ENCODE peak calls at places on chromosomes 16 and 17, in seven cellular contexts. F is SK-N-SH, O is H1, C is A549, J is WTC11, V is HCT116, S is endothelial cell of umbilical vein. D is an unnamed sample.

GRCh38 chr17:18028114-18028513 is 10.9 kb downstream of the ATPAF2 start:
- DNase-seq in O (no peak), J (no peak), V (no peak), C (no peak), S (no peak), F (no peak), D (no peak)

GRCh38 chr17:44235583-44235936 is 16.1 kb upstream of the UBTF start:
- DNase-seq in S (no peak), O (no peak), F (no peak), J (no peak), C (no peak), V (peak; percentile 73), D (no peak)

GRCh38 chr16:81424761-81425160 is 19.8 kb upstream of the CMIP start:
- DNase-seq in V (no peak), J (no peak), C (no peak), S (no peak), F (no peak), O (no peak), D (peak; percentile 63)

GRCh38 chr17:63700528-63701441 is 860 bp upstream of the LIMD2 start:
- DNase-seq in V (no peak), O (peak; percentile 72), S (peak; percentile 63), C (no peak), F (peak; percentile 97), J (peak; percentile 47), D (peak; percentile 81)

GRCh38 chr17:36921131-36921851 is 16.0 kb upstream of the LHX1 start:
- DNase-seq in J (no peak), F (no peak), V (peak; percentile 98), S (no peak), O (peak; percentile 67), C (peak; percentile 98), D (no peak)

GRCh38 chr16:66487580-66488235 is 60.6 kb downstream of the BEAN1 start:
- DNase-seq in S (no peak), V (no peak), O (no peak), F (no peak), C (no peak), J (no peak), D (peak; percentile 34)

GRCh38 chr17:4087911-4088693 is 54.7 kb downstream of the ZZEF1 start:
- DNase-seq in S (no peak), F (no peak), C (no peak), V (no peak), J (no peak), O (no peak), D (no peak)

GRCh38 chr16:70454221-70455034 is at the start of gene FCSK:
- DNase-seq in C (peak; percentile 94), F (peak; percentile 91), O (peak; percentile 89), S (peak; percentile 86), V (peak; percentile 50), J (peak; percentile 84), D (peak; percentile 77)

GRCh38 chr16:55476625-55477533 is 2.1 kb upstream of the MMP2 start:
- DNase-seq in O (no peak), C (no peak), J (no peak), S (no peak), F (no peak), V (no peak), D (no peak)

GRCh38 chr17:76578376-76578775 is 7.3 kb downstream of the ST6GALNAC2 start:
- DNase-seq in C (no peak), V (no peak), S (no peak), F (no peak), O (no peak), J (no peak), D (no peak)

GRCh38 chr17:73470369-73470768 is 158.6 kb upstream of the CDC42EP4 start:
- DNase-seq in O (no peak), C (no peak), F (no peak), J (no peak), S (no peak), V (no peak), D (no peak)

GRCh38 chr17:82950525-82951102 is 110.8 kb upstream of the ZNF750 start:
- DNase-seq in V (no peak), S (no peak), O (no peak), C (no peak), F (no peak), J (no peak), D (no peak)

GRCh38 chr16:21097151-21097550 is 53.5 kb downstream of the DNAH3 start:
- DNase-seq in S (no peak), F (no peak), J (no peak), O (no peak), C (no peak), V (no peak), D (no peak)

GRCh38 chr16:62585041-62585545 is 548.9 kb upstream of the CDH8 start:
- DNase-seq in O (no peak), J (no peak), S (no peak), V (no peak), F (no peak), C (no peak), D (no peak)

GRCh38 chr17:19304209-19304608 is 58.3 kb downstream of the B9D1 start:
- DNase-seq in S (peak; percentile 74), C (no peak), V (no peak), J (no peak), F (no peak), O (no peak), D (peak; percentile 93)

GRCh38 chr17:44219636-44220210 is at the start of gene UBTF:
- DNase-seq in O (peak; percentile 75), C (no peak), J (peak; percentile 72), S (peak; percentile 54), F (peak; percentile 81), V (no peak), D (peak; percentile 86)

GRCh38 chr16:55830658-55831294 is 2.1 kb downstream of the CES1 start:
- DNase-seq in J (no peak), S (no peak), C (no peak), F (no peak), O (no peak), V (no peak), D (no peak)

GRCh38 chr17:68351395-68351794 is 60.1 kb downstream of the ARSG start:
- DNase-seq in V (no peak), S (no peak), O (no peak), C (no peak), F (peak; percentile 77), J (no peak), D (no peak)

GRCh38 chr16:3580686-3581085 is 3.5 kb upstream of the NLRC3 start:
- DNase-seq in S (no peak), V (no peak), C (no peak), J (no peak), O (no peak), F (no peak), D (peak; percentile 33)

GRCh38 chr17:42674755-42675347 is 1.9 kb downstream of the PLEKHH3 start:
- DNase-seq in O (peak; percentile 63), J (peak; percentile 65), C (no peak), F (no peak), V (no peak), S (no peak), D (peak; percentile 24)

GRCh38 chr17:42675348-42675983 is 1.3 kb downstream of the PLEKHH3 start:
- DNase-seq in F (peak; percentile 73), V (no peak), S (no peak), C (no peak), J (no peak), O (peak; percentile 65), D (peak; percentile 23)

GRCh38 chr17:42672038-42672437 is 4.8 kb downstream of the PLEKHH3 start:
- DNase-seq in O (no peak), F (no peak), S (no peak), V (no peak), J (no peak), C (no peak), D (no peak)

GRCh38 chr17:42673885-42674754 is 2.7 kb downstream of the PLEKHH3 start:
- DNase-seq in V (no peak), O (peak; percentile 81), C (peak; percentile 95), J (peak; percentile 75), F (peak; percentile 81), S (peak; percentile 18), D (peak; percentile 77)

GRCh38 chr17:42673266-42673884 is 3.4 kb downstream of the PLEKHH3 start:
- DNase-seq in C (no peak), F (no peak), S (no peak), O (no peak), V (no peak), J (no peak), D (peak; percentile 12)
- TF ChIP-seq MAX in C (no peak), F (no peak), S (no peak), O (no peak), V (no peak), J (no peak), D (no peak)

GRCh38 chr17:60539807-60540206 is 13.8 kb upstream of the APPBP2 start:
- DNase-seq in F (no peak), C (no peak), J (no peak), V (no peak), S (no peak), O (no peak), D (no peak)

GRCh38 chr17:60538726-60539125 is 12.7 kb upstream of the APPBP2 start:
- DNase-seq in S (no peak), O (no peak), V (no peak), C (no peak), F (no peak), J (no peak), D (no peak)

GRCh38 chr17:60534613-60535157 is 8.6 kb upstream of the APPBP2 start:
- DNase-seq in J (no peak), S (no peak), V (no peak), C (no peak), O (no peak), F (no peak), D (no peak)

GRCh38 chr17:60534010-60534555 is 8.0 kb upstream of the APPBP2 start:
- DNase-seq in J (no peak), O (no peak), F (no peak), C (no peak), S (no peak), V (no peak), D (no peak)

GRCh38 chr17:60535382-60536279 is 9.6 kb upstream of the APPBP2 start:
- DNase-seq in V (no peak), S (no peak), O (no peak), F (peak; percentile 61), J (no peak), C (no peak), D (no peak)
- TF ChIP-seq MAX in V (no peak), S (no peak), O (no peak), F (no peak), J (no peak), C (no peak), D (no peak)

GRCh38 chr17:40069751-40070643 is 7.2 kb downstream of the THRA start:
- DNase-seq in S (peak; percentile 53), F (peak; percentile 52), C (peak; percentile 60), V (no peak), O (no peak), J (no peak), D (peak; percentile 62)
- TF ChIP-seq MAX in S (no peak), F (no peak), C (peak; percentile 26), V (peak; percentile 41), O (no peak), J (no peak), D (no peak)

DNA sequence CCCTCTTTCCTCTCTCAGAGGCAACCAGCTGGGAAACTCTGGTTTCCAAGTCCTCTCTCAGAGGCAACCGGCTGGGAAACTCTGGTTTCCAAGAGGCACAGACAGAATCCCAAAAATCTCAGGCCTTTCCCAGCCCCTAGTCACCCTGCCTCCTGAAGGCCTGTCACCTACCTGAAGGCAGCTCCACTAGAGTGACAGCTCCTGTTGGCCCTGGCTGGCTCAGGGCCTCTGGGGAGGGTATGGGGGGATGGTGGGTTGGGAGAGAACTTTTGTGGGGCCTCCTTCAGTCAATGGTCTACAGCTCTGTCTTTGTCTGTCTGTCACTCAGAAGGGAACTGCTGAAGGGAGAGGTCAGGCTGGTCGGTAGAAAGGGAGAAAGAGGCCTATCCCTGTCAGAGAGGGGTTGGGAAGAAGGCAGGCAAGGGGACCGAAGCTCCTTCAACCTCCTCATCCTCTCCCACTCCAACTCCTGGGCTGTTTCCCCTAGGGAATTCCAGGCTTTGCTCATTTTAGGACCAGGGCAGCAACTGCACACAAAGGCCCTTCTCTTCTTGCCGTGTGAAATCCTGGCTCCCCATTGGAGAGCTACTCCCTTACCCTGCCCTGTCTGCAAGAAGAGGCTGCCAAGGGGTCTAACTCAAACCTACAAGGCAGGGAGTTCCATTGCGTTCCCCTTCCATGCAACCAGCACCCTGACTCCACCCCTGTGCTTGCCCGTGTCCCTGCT is 23.6 kb downstream of the COPZ2 start:
- DNase-seq in O (no peak), J (no peak), C (no peak), S (no peak), F (no peak), V (no peak), D (no peak)
- TF ChIP-seq MAX in O (no peak), J (no peak), C (no peak), S (no peak), F (no peak), V (no peak), D (no peak)

D was measured in NB4.